ENCODE peak calls at places on chromosomes 13 and 19, in five cellular contexts. One of them, this sample, is unnamed.

GRCh38 chr13:19726611-19727010 is 56.1 kb downstream of the PSPC1 start:
- DNase-seq in NB4: no peak
- DNase-seq in stimulated activated CD4-positive, alpha-beta T cell treated with anti-CD3 and anti-CD28 coated beads, TNF-alpha, amount 100 ng/mL, for 48 hours: no peak
- DNase-seq in AG10803: peak; percentile 54
- DNase-seq in LoVo: no peak
- DNase-seq in this sample: no peak

GRCh38 chr19:51514866-51515481 is 13.4 kb upstream of the SIGLEC12 start:
- DNase-seq in LoVo: peak; percentile 51
- DNase-seq in AG10803: peak; percentile 56
- DNase-seq in stimulated activated CD4-positive, alpha-beta T cell treated with anti-CD3 and anti-CD28 coated beads, TNF-alpha, amount 100 ng/mL, for 48 hours: no peak
- DNase-seq in NB4: peak; percentile 73
- DNase-seq in this sample: peak; percentile 76

GRCh38 chr19:55600336-55601028 is 394 bp downstream of the ZNF524 start:
- DNase-seq in LoVo: no peak
- DNase-seq in stimulated activated CD4-positive, alpha-beta T cell treated with anti-CD3 and anti-CD28 coated beads, TNF-alpha, amount 100 ng/mL, for 48 hours: no peak
- DNase-seq in NB4: no peak
- DNase-seq in AG10803: no peak
- DNase-seq in this sample: no peak

GRCh38 chr13:30453727-30454126 is 12.0 kb downstream of the HMGB1 start:
- DNase-seq in AG10803: peak; percentile 6
- DNase-seq in LoVo: no peak
- DNase-seq in NB4: peak; percentile 61
- DNase-seq in stimulated activated CD4-positive, alpha-beta T cell treated with anti-CD3 and anti-CD28 coated beads, TNF-alpha, amount 100 ng/mL, for 48 hours: no peak
- DNase-seq in this sample: peak; percentile 67

GRCh38 chr13:92671821-92672220 is 554.8 kb upstream of the GPC6 start:
- DNase-seq in AG10803: no peak
- DNase-seq in LoVo: no peak
- DNase-seq in NB4: no peak
- DNase-seq in stimulated activated CD4-positive, alpha-beta T cell treated with anti-CD3 and anti-CD28 coated beads, TNF-alpha, amount 100 ng/mL, for 48 hours: no peak
- DNase-seq in this sample: no peak

GRCh38 chr19:50371914-50372475 is 4.3 kb upstream of the NR1H2 start:
- DNase-seq in stimulated activated CD4-positive, alpha-beta T cell treated with anti-CD3 and anti-CD28 coated beads, TNF-alpha, amount 100 ng/mL, for 48 hours: no peak
- DNase-seq in LoVo: no peak
- DNase-seq in NB4: peak; percentile 50
- DNase-seq in AG10803: no peak
- DNase-seq in this sample: peak; percentile 1

GRCh38 chr13:34256236-34256635 is 438.3 kb downstream of the RFC3 start:
- DNase-seq in LoVo: no peak
- DNase-seq in NB4: peak; percentile 58
- DNase-seq in AG10803: no peak
- DNase-seq in stimulated activated CD4-positive, alpha-beta T cell treated with anti-CD3 and anti-CD28 coated beads, TNF-alpha, amount 100 ng/mL, for 48 hours: no peak
- DNase-seq in this sample: no peak

GRCh38 chr13:60511637-60512036 is 114.6 kb downstream of the TDRD3 start:
- DNase-seq in NB4: no peak
- DNase-seq in AG10803: no peak
- DNase-seq in stimulated activated CD4-positive, alpha-beta T cell treated with anti-CD3 and anti-CD28 coated beads, TNF-alpha, amount 100 ng/mL, for 48 hours: no peak
- DNase-seq in LoVo: no peak
- DNase-seq in this sample: no peak

GRCh38 chr19:56837892-56838679 is 2.4 kb downstream of the PEG3 start:
- DNase-seq in LoVo: no peak
- DNase-seq in NB4: no peak
- DNase-seq in stimulated activated CD4-positive, alpha-beta T cell treated with anti-CD3 and anti-CD28 coated beads, TNF-alpha, amount 100 ng/mL, for 48 hours: no peak
- DNase-seq in AG10803: no peak
- DNase-seq in this sample: no peak

GRCh38 chr19:19259741-19260140 is 13.4 kb downstream of the TM6SF2 start:
- DNase-seq in NB4: peak; percentile 78
- DNase-seq in LoVo: no peak
- DNase-seq in AG10803: no peak
- DNase-seq in stimulated activated CD4-positive, alpha-beta T cell treated with anti-CD3 and anti-CD28 coated beads, TNF-alpha, amount 100 ng/mL, for 48 hours: no peak
- DNase-seq in this sample: no peak

GRCh38 chr19:48988286-48988685 is 4.8 kb downstream of the GYS1 start:
- DNase-seq in stimulated activated CD4-positive, alpha-beta T cell treated with anti-CD3 and anti-CD28 coated beads, TNF-alpha, amount 100 ng/mL, for 48 hours: no peak
- DNase-seq in LoVo: no peak
- DNase-seq in AG10803: no peak
- DNase-seq in NB4: no peak
- DNase-seq in this sample: no peak

GRCh38 chr13:36431204-36432105 is 840 bp upstream of the CCNA1 start:
- DNase-seq in AG10803: no peak
- DNase-seq in stimulated activated CD4-positive, alpha-beta T cell treated with anti-CD3 and anti-CD28 coated beads, TNF-alpha, amount 100 ng/mL, for 48 hours: no peak
- DNase-seq in LoVo: no peak
- DNase-seq in NB4: peak; percentile 59
- DNase-seq in this sample: no peak

GRCh38 chr19:40640744-40641143 is 39.6 kb downstream of the LTBP4 start:
- DNase-seq in stimulated activated CD4-positive, alpha-beta T cell treated with anti-CD3 and anti-CD28 coated beads, TNF-alpha, amount 100 ng/mL, for 48 hours: no peak
- DNase-seq in LoVo: no peak
- DNase-seq in NB4: peak; percentile 46
- DNase-seq in AG10803: peak; percentile 22
- DNase-seq in this sample: no peak

GRCh38 chr19:35328851-35329285 is at the start of gene CD22:
- DNase-seq in AG10803: no peak
- DNase-seq in stimulated activated CD4-positive, alpha-beta T cell treated with anti-CD3 and anti-CD28 coated beads, TNF-alpha, amount 100 ng/mL, for 48 hours: no peak
- DNase-seq in NB4: peak; percentile 44
- DNase-seq in LoVo: no peak
- DNase-seq in this sample: peak; percentile 39

GRCh38 chr13:109211616-109212015 is 574.8 kb downstream of the IRS2 start:
- DNase-seq in stimulated activated CD4-positive, alpha-beta T cell treated with anti-CD3 and anti-CD28 coated beads, TNF-alpha, amount 100 ng/mL, for 48 hours: no peak
- DNase-seq in AG10803: peak; percentile 36
- DNase-seq in NB4: no peak
- DNase-seq in LoVo: no peak
- DNase-seq in this sample: no peak

GRCh38 chr19:1266818-1267440 is 2.2 kb upstream of the CIRBP start:
- DNase-seq in stimulated activated CD4-positive, alpha-beta T cell treated with anti-CD3 and anti-CD28 coated beads, TNF-alpha, amount 100 ng/mL, for 48 hours: no peak
- DNase-seq in LoVo: peak; percentile 64
- DNase-seq in AG10803: peak; percentile 44
- DNase-seq in NB4: peak; percentile 56
- DNase-seq in this sample: peak; percentile 33

GRCh38 chr13:33958964-33959363 is 141.0 kb downstream of the RFC3 start:
- DNase-seq in NB4: no peak
- DNase-seq in stimulated activated CD4-positive, alpha-beta T cell treated with anti-CD3 and anti-CD28 coated beads, TNF-alpha, amount 100 ng/mL, for 48 hours: no peak
- DNase-seq in LoVo: no peak
- DNase-seq in AG10803: no peak
- DNase-seq in this sample: no peak

GRCh38 chr19:54315956-54316355 is 3.0 kb upstream of the LILRA5 start:
- DNase-seq in stimulated activated CD4-positive, alpha-beta T cell treated with anti-CD3 and anti-CD28 coated beads, TNF-alpha, amount 100 ng/mL, for 48 hours: no peak
- DNase-seq in NB4: no peak
- DNase-seq in LoVo: no peak
- DNase-seq in AG10803: no peak
- DNase-seq in this sample: no peak

GRCh38 chr13:110634558-110634957 is 19.2 kb downstream of the NAXD start:
- DNase-seq in AG10803: peak; percentile 15
- DNase-seq in LoVo: peak; percentile 8
- DNase-seq in stimulated activated CD4-positive, alpha-beta T cell treated with anti-CD3 and anti-CD28 coated beads, TNF-alpha, amount 100 ng/mL, for 48 hours: no peak
- DNase-seq in NB4: peak; percentile 47
- DNase-seq in this sample: no peak

GRCh38 chr13:103140001-103140671 is 73.9 kb upstream of the SLC10A2 start:
- DNase-seq in LoVo: no peak
- DNase-seq in AG10803: no peak
- DNase-seq in NB4: peak; percentile 53
- DNase-seq in stimulated activated CD4-positive, alpha-beta T cell treated with anti-CD3 and anti-CD28 coated beads, TNF-alpha, amount 100 ng/mL, for 48 hours: no peak
- DNase-seq in this sample: peak; percentile 27

GRCh38 chr19:48123907-48124675 is 13.5 kb upstream of the PLA2G4C start:
- DNase-seq in stimulated activated CD4-positive, alpha-beta T cell treated with anti-CD3 and anti-CD28 coated beads, TNF-alpha, amount 100 ng/mL, for 48 hours: peak; percentile 21
- DNase-seq in AG10803: peak; percentile 44
- DNase-seq in LoVo: no peak
- DNase-seq in NB4: peak; percentile 63
- DNase-seq in this sample: no peak

GRCh38 chr19:50333235-50333736 is 4.1 kb upstream of the KCNC3 start:
- DNase-seq in NB4: no peak
- DNase-seq in LoVo: peak; percentile 82
- DNase-seq in AG10803: peak; percentile 78
- DNase-seq in stimulated activated CD4-positive, alpha-beta T cell treated with anti-CD3 and anti-CD28 coated beads, TNF-alpha, amount 100 ng/mL, for 48 hours: peak; percentile 84
- DNase-seq in this sample: no peak

GRCh38 chr13:75299913-75300862 is 181.8 kb downstream of the TBC1D4 start:
- DNase-seq in AG10803: peak; percentile 50
- DNase-seq in LoVo: no peak
- DNase-seq in stimulated activated CD4-positive, alpha-beta T cell treated with anti-CD3 and anti-CD28 coated beads, TNF-alpha, amount 100 ng/mL, for 48 hours: no peak
- DNase-seq in NB4: no peak
- DNase-seq in this sample: no peak

GRCh38 chr19:43720936-43721335 is 5.1 kb downstream of the IRGC start:
- DNase-seq in AG10803: no peak
- DNase-seq in stimulated activated CD4-positive, alpha-beta T cell treated with anti-CD3 and anti-CD28 coated beads, TNF-alpha, amount 100 ng/mL, for 48 hours: no peak
- DNase-seq in NB4: no peak
- DNase-seq in LoVo: no peak
- DNase-seq in this sample: no peak

GRCh38 chr19:17327654-17328516 is 6.8 kb downstream of the ANO8 start:
- DNase-seq in NB4: peak; percentile 38
- DNase-seq in LoVo: no peak
- DNase-seq in AG10803: no peak
- DNase-seq in stimulated activated CD4-positive, alpha-beta T cell treated with anti-CD3 and anti-CD28 coated beads, TNF-alpha, amount 100 ng/mL, for 48 hours: no peak
- DNase-seq in this sample: no peak

GRCh38 chr19:2686347-2686746 is 16.1 kb downstream of the GNG7 start:
- DNase-seq in LoVo: no peak
- DNase-seq in stimulated activated CD4-positive, alpha-beta T cell treated with anti-CD3 and anti-CD28 coated beads, TNF-alpha, amount 100 ng/mL, for 48 hours: no peak
- DNase-seq in NB4: no peak
- DNase-seq in AG10803: no peak
- DNase-seq in this sample: no peak

GRCh38 chr13:26062853-26063444 is 11.1 kb upstream of the SHISA2 start:
- DNase-seq in NB4: peak; percentile 75
- DNase-seq in AG10803: peak; percentile 55
- DNase-seq in stimulated activated CD4-positive, alpha-beta T cell treated with anti-CD3 and anti-CD28 coated beads, TNF-alpha, amount 100 ng/mL, for 48 hours: no peak
- DNase-seq in LoVo: peak; percentile 31
- DNase-seq in this sample: peak; percentile 38

GRCh38 chr19:31262673-31263308 is 86.4 kb downstream of the TSHZ3 start:
- DNase-seq in stimulated activated CD4-positive, alpha-beta T cell treated with anti-CD3 and anti-CD28 coated beads, TNF-alpha, amount 100 ng/mL, for 48 hours: no peak
- DNase-seq in NB4: no peak
- DNase-seq in LoVo: no peak
- DNase-seq in AG10803: peak; percentile 22
- DNase-seq in this sample: no peak